ENCODE peak calls at places on chromosome 17, in seven cellular contexts. X is fibroblast of pulmonary artery, L is ureter, T is LoVo, B is occipital lobe, O is left ventricle myocardium superior, N is ascending aorta. A is an unnamed sample.

GRCh38 chr17:46943511-46944393 is 20.8 kb downstream of the GOSR2 start:
- DNase-seq in X (peak; percentile 29), L (no peak), T (no peak), B (peak; percentile 47), O (peak; percentile 40), N (no peak), A (peak; percentile 60)

GRCh38 chr17:59172436-59173004 is 17.0 kb downstream of the PRR11 start:
- DNase-seq in X (no peak), L (no peak), T (no peak), B (no peak), O (no peak), N (no peak), A (no peak)

GRCh38 chr17:19579192-19579668 is 45.6 kb downstream of the SLC47A1 start:
- DNase-seq in X (no peak), L (no peak), T (no peak), B (no peak), O (no peak), N (no peak), A (no peak)

GRCh38 chr17:77686903-77687302 is 271.6 kb upstream of the TNRC6C start:
- DNase-seq in X (no peak), L (no peak), T (no peak), B (no peak), O (no peak), N (no peak), A (no peak)

GRCh38 chr17:28059675-28060074 is 17.2 kb downstream of the NLK start:
- DNase-seq in X (no peak), L (no peak), T (no peak), B (no peak), O (no peak), N (no peak), A (no peak)

GRCh38 chr17:32495347-32496253 is 8.8 kb downstream of the CDK5R1 start:
- DNase-seq in X (peak; percentile 23), L (no peak), T (no peak), B (no peak), O (peak; percentile 68), N (no peak), A (peak; percentile 66)

GRCh38 chr17:20948984-20949777 is 93.6 kb downstream of the USP22 start:
- DNase-seq in X (no peak), L (no peak), T (no peak), B (no peak), O (no peak), N (no peak), A (no peak)

GRCh38 chr17:59761385-59762021 is 54.0 kb downstream of the VMP1 start:
- DNase-seq in X (peak; percentile 76), L (no peak), T (no peak), B (no peak), O (no peak), N (no peak), A (peak; percentile 97)

GRCh38 chr17:34300652-34301390 is 15.3 kb downstream of the CCL11 start:
- DNase-seq in X (peak; percentile 47), L (no peak), T (no peak), B (no peak), O (no peak), N (no peak), A (peak; percentile 84)

GRCh38 chr17:68346448-68346847 is 55.2 kb downstream of the ARSG start:
- DNase-seq in X (no peak), L (peak; percentile 45), T (no peak), B (no peak), O (peak; percentile 39), N (peak; percentile 32), A (no peak)

GRCh38 chr17:5706835-5707234 is 122.5 kb upstream of the NLRP1 start:
- DNase-seq in X (peak; percentile 65), L (peak; percentile 54), T (peak; percentile 15), B (peak; percentile 31), O (peak; percentile 58), N (no peak), A (peak; percentile 81)

GRCh38 chr17:66191607-66192377 is at the start of gene CEP112:
- DNase-seq in X (peak; percentile 80), L (peak; percentile 75), T (peak; percentile 63), B (peak; percentile 23), O (peak; percentile 88), N (no peak), A (peak; percentile 95)